ENCODE peak calls at places on chromosomes 3 and 15, in six cellular contexts. One of them, this sample, is unnamed.

GRCh38 chr3:37628711-37629301 is 232.9 kb upstream of the CTDSPL start:
- DNase-seq in aorta: no peak
- DNase-seq in AG04450: no peak
- DNase-seq in MM.1S: no peak
- DNase-seq in colonic mucosa: no peak
- DNase-seq in small intestine: no peak
- DNase-seq in this sample: peak; percentile 4

GRCh38 chr3:110301781-110302180 is 769.8 kb upstream of the NECTIN3 start:
- DNase-seq in aorta: no peak
- DNase-seq in AG04450: no peak
- DNase-seq in MM.1S: no peak
- DNase-seq in colonic mucosa: no peak
- DNase-seq in small intestine: no peak
- DNase-seq in this sample: no peak

GRCh38 chr3:76731471-76731870 is 308.4 kb upstream of the ROBO2 start:
- DNase-seq in aorta: no peak
- DNase-seq in AG04450: no peak
- DNase-seq in MM.1S: no peak
- DNase-seq in colonic mucosa: no peak
- DNase-seq in small intestine: no peak
- DNase-seq in this sample: no peak

GRCh38 chr3:52062499-52062898 is 6.1 kb upstream of the DUSP7 start:
- DNase-seq in aorta: peak; percentile 79
- DNase-seq in AG04450: peak; percentile 58
- DNase-seq in MM.1S: no peak
- DNase-seq in colonic mucosa: no peak
- DNase-seq in small intestine: no peak
- DNase-seq in this sample: peak; percentile 44

GRCh38 chr3:134699141-134699711 is 48.4 kb upstream of the KY start:
- DNase-seq in aorta: no peak
- DNase-seq in AG04450: no peak
- DNase-seq in MM.1S: no peak
- DNase-seq in colonic mucosa: no peak
- DNase-seq in small intestine: no peak
- DNase-seq in this sample: no peak

GRCh38 chr3:138833908-138834358 is 795 bp downstream of the PIK3CB start:
- DNase-seq in aorta: no peak
- DNase-seq in AG04450: no peak
- DNase-seq in MM.1S: no peak
- DNase-seq in colonic mucosa: no peak
- DNase-seq in small intestine: peak; percentile 31
- DNase-seq in this sample: peak; percentile 11

GRCh38 chr3:4550957-4551754 is 58.0 kb downstream of the ITPR1 start:
- DNase-seq in aorta: no peak
- DNase-seq in AG04450: no peak
- DNase-seq in MM.1S: no peak
- DNase-seq in colonic mucosa: peak; percentile 24
- DNase-seq in small intestine: no peak
- DNase-seq in this sample: no peak

GRCh38 chr15:80699981-80700380 is 4.9 kb downstream of the ABHD17C start:
- DNase-seq in aorta: no peak
- DNase-seq in AG04450: no peak
- DNase-seq in MM.1S: no peak
- DNase-seq in colonic mucosa: no peak
- DNase-seq in small intestine: no peak
- DNase-seq in this sample: no peak

GRCh38 chr15:35271371-35272043 is 186.4 kb upstream of the NANOGP8 start:
- DNase-seq in aorta: no peak
- DNase-seq in AG04450: no peak
- DNase-seq in MM.1S: no peak
- DNase-seq in colonic mucosa: no peak
- DNase-seq in small intestine: no peak
- DNase-seq in this sample: no peak

GRCh38 chr3:152197451-152197850 is 71.3 kb upstream of the MBNL1 start:
- DNase-seq in aorta: no peak
- DNase-seq in AG04450: no peak
- DNase-seq in MM.1S: peak; percentile 46
- DNase-seq in colonic mucosa: no peak
- DNase-seq in small intestine: no peak
- DNase-seq in this sample: no peak

GRCh38 chr3:61682671-61683408 is 121.5 kb downstream of the PTPRG start:
- DNase-seq in aorta: no peak
- DNase-seq in AG04450: no peak
- DNase-seq in MM.1S: no peak
- DNase-seq in colonic mucosa: no peak
- DNase-seq in small intestine: no peak
- DNase-seq in this sample: peak; percentile 14

GRCh38 chr15:45268135-45268534 is 16.1 kb downstream of the SLC28A2 start:
- DNase-seq in aorta: no peak
- DNase-seq in AG04450: no peak
- DNase-seq in MM.1S: no peak
- DNase-seq in colonic mucosa: peak; percentile 61
- DNase-seq in small intestine: peak; percentile 51
- DNase-seq in this sample: no peak

GRCh38 chr15:71202712-71203111 is 87.4 kb downstream of the THSD4 start:
- DNase-seq in aorta: no peak
- DNase-seq in AG04450: no peak
- DNase-seq in MM.1S: no peak
- DNase-seq in colonic mucosa: no peak
- DNase-seq in small intestine: peak; percentile 10
- DNase-seq in this sample: no peak

GRCh38 chr3:132984181-132984580 is 54.0 kb upstream of the TMEM108 start:
- DNase-seq in aorta: no peak
- DNase-seq in AG04450: no peak
- DNase-seq in MM.1S: no peak
- DNase-seq in colonic mucosa: no peak
- DNase-seq in small intestine: no peak
- DNase-seq in this sample: no peak

GRCh38 chr15:69403611-69404010 is 10.5 kb upstream of the KIF23 start:
- DNase-seq in aorta: no peak
- DNase-seq in AG04450: peak; percentile 72
- DNase-seq in MM.1S: no peak
- DNase-seq in colonic mucosa: no peak
- DNase-seq in small intestine: no peak
- DNase-seq in this sample: peak; percentile 66

GRCh38 chr15:68313501-68314390 is 36.2 kb downstream of the FEM1B start:
- DNase-seq in aorta: no peak
- DNase-seq in AG04450: no peak
- DNase-seq in MM.1S: no peak
- DNase-seq in colonic mucosa: no peak
- DNase-seq in small intestine: no peak
- DNase-seq in this sample: no peak

GRCh38 chr3:74613566-74613965 is 893 bp downstream of the CNTN3 start:
- DNase-seq in aorta: no peak
- DNase-seq in AG04450: no peak
- DNase-seq in MM.1S: no peak
- DNase-seq in colonic mucosa: peak; percentile 52
- DNase-seq in small intestine: peak; percentile 26
- DNase-seq in this sample: no peak

DNA sequence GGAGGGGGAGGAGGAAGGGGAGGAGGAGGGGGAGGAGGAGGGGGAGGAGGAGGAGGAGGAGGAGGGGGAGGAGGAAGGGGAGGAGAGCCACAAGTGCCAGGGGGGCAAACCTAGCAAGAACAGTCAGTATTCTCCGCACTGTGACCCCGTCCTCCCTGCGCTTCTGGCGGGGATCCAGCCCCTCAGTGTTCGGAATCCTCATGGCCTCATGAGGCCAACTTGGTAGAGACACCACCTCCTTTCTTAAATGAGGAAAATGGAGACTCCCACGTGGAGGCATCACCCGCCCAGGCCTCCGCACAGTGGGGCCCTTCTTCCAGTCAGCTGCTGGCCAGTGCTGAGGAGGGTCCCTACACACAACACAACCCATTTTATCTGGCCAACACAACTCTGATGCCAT is 163.4 kb downstream of the XXYLT1 start:
- DNase-seq in aorta: peak; percentile 36
- DNase-seq in AG04450: no peak
- DNase-seq in MM.1S: no peak
- DNase-seq in colonic mucosa: no peak
- DNase-seq in small intestine: no peak
- DNase-seq in this sample: no peak
- H3K9me3 ChIP-seq in aorta: no peaks in the 10 kb centered on the region
- H3K9me3 ChIP-seq in AG04450: peaks cover 3% of the 10 kb centered on the region
- H3K9me3 ChIP-seq in MM.1S: no peaks in the 10 kb centered on the region
- H3K9me3 ChIP-seq in colonic mucosa: no peaks in the 10 kb centered on the region
- H3K9me3 ChIP-seq in small intestine: no peaks in the 10 kb centered on the region
- H3K9me3 ChIP-seq in this sample: no peaks in the 10 kb centered on the region

DNA sequence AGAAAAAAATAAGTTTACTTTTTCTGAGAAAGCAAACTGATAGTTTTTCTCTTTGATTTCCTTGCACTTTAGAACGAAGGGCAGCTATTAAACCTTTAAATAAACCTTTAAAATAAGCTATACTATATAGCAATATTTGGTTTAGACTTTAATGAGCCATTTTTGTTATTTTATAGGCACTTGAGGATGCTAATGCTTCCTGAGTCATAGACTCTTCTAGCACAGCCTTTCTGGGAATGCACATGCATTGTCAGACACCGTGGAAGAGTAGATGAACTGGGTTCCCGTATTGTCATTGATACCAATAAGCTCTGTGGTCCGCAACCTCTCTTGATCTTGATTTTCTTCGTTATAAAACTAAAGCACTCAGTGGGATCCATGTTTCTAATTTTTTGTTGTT is 27.7 kb downstream of the CERS3 start:
- DNase-seq in aorta: no peak
- DNase-seq in AG04450: no peak
- DNase-seq in MM.1S: no peak
- DNase-seq in colonic mucosa: no peak
- DNase-seq in small intestine: no peak
- DNase-seq in this sample: no peak
- H3K4me3 ChIP-seq in aorta: no peak overlapping the region
- H3K4me3 ChIP-seq in AG04450: no peak overlapping the region
- H3K4me3 ChIP-seq in MM.1S: no peak overlapping the region
- H3K4me3 ChIP-seq in colonic mucosa: no peak overlapping the region
- H3K4me3 ChIP-seq in small intestine: no peak overlapping the region
- H3K4me3 ChIP-seq in this sample: no peak overlapping the region

GRCh38 chr3:13902648-13903238 is 22.9 kb upstream of the WNT7A start:
- DNase-seq in aorta: no peak
- DNase-seq in AG04450: no peak
- DNase-seq in MM.1S: no peak
- DNase-seq in colonic mucosa: no peak
- DNase-seq in small intestine: no peak
- DNase-seq in this sample: no peak

GRCh38 chr3:13896473-13897154 is 16.7 kb upstream of the WNT7A start:
- DNase-seq in aorta: no peak
- DNase-seq in AG04450: peak; percentile 20
- DNase-seq in MM.1S: peak; percentile 77
- DNase-seq in colonic mucosa: peak; percentile 70
- DNase-seq in small intestine: peak; percentile 85
- DNase-seq in this sample: peak; percentile 26

GRCh38 chr3:13901935-13902584 is 22.2 kb upstream of the WNT7A start:
- DNase-seq in aorta: no peak
- DNase-seq in AG04450: no peak
- DNase-seq in MM.1S: no peak
- DNase-seq in colonic mucosa: no peak
- DNase-seq in small intestine: no peak
- DNase-seq in this sample: no peak
- H3K9me3 ChIP-seq in aorta: peaks cover 11% of the 10 kb centered on the region
- H3K9me3 ChIP-seq in AG04450: peaks cover 13% of the 10 kb centered on the region
- H3K9me3 ChIP-seq in MM.1S: no peaks in the 10 kb centered on the region
- H3K9me3 ChIP-seq in colonic mucosa: no peaks in the 10 kb centered on the region
- H3K9me3 ChIP-seq in small intestine: peaks cover 3% of the 10 kb centered on the region
- H3K9me3 ChIP-seq in this sample: no peaks in the 10 kb centered on the region

GRCh38 chr15:91941871-91942270 is 88.4 kb downstream of the SLCO3A1 start:
- DNase-seq in aorta: no peak
- DNase-seq in AG04450: no peak
- DNase-seq in MM.1S: no peak
- DNase-seq in colonic mucosa: no peak
- DNase-seq in small intestine: no peak
- DNase-seq in this sample: no peak

GRCh38 chr15:91945385-91945784 is 91.9 kb downstream of the SLCO3A1 start:
- DNase-seq in aorta: no peak
- DNase-seq in AG04450: no peak
- DNase-seq in MM.1S: no peak
- DNase-seq in colonic mucosa: no peak
- DNase-seq in small intestine: no peak
- DNase-seq in this sample: no peak

GRCh38 chr15:91940466-91941381 is 87.2 kb downstream of the SLCO3A1 start:
- DNase-seq in aorta: no peak
- DNase-seq in AG04450: no peak
- DNase-seq in MM.1S: no peak
- DNase-seq in colonic mucosa: peak; percentile 60
- DNase-seq in small intestine: peak; percentile 29
- DNase-seq in this sample: no peak

GRCh38 chr15:91944334-91944733 is 90.8 kb downstream of the SLCO3A1 start:
- DNase-seq in aorta: no peak
- DNase-seq in AG04450: no peak
- DNase-seq in MM.1S: no peak
- DNase-seq in colonic mucosa: no peak
- DNase-seq in small intestine: no peak
- DNase-seq in this sample: no peak

DNA sequence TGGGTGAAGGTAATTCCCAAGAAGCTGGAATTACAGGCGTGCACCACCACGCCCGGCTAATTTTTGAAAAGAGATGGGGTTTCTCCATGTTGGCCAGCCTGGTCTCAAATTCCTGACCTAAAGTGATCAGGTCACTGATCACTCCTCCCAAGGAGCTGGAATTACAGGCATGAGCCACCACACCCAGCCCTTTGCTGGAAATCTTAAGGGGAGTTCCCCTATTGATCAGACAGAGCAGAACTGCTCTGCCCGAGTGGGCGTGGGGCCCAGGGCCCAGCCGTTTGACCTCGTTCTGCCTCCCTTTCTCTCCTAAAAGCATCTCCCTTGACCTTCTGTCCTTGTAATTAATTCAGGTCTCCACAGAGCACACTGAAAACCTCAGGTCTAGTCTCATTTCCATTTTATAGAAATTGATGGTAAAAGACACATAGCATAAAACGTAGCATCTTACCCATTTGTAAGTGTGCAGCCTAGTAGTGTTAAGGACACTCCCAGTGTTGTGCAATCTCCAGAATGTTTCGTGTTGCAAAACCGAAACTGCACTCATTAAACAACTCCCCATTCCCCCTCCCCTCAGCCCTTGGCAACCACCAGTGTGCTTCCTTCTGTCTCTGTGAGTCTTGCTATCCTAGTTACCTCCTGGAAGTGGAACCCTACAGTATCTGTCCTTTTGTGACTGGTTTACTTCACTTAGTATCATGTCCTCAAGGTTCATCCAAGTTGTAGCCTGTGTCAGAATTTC is 89.3 kb downstream of the SLCO3A1 start:
- DNase-seq in aorta: peak; percentile 91
- DNase-seq in AG04450: peak; percentile 72
- DNase-seq in MM.1S: peak; percentile 81
- DNase-seq in colonic mucosa: peak; percentile 91
- DNase-seq in small intestine: peak; percentile 88
- DNase-seq in this sample: no peak
- H3K4me3 ChIP-seq in aorta: no peak overlapping the region
- H3K4me3 ChIP-seq in AG04450: no peak overlapping the region
- H3K4me3 ChIP-seq in MM.1S: peak overlapping the region; percentile 31
- H3K4me3 ChIP-seq in colonic mucosa: no peak overlapping the region
- H3K4me3 ChIP-seq in small intestine: no peak overlapping the region
- H3K4me3 ChIP-seq in this sample: no peak overlapping the region

DNA sequence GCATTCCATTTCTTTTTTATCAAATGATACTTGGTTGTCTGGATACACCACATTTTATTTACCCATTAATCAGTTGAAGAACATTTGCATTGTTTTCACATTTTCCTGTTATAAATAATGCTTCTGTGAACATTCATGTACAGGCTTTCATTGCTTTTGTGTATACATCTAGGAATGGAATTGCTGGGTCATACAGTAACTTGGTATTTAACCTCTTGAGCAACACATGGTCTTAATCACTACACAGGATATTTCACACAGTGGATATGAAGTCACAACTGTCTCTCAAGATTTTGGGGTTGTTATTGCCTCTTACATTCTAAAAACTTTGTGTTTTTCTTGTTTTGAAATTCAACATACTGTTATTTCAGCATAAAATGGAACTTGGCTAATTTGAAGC is 48.2 kb downstream of the C3orf85 start:
- DNase-seq in aorta: no peak
- DNase-seq in AG04450: no peak
- DNase-seq in MM.1S: no peak
- DNase-seq in colonic mucosa: no peak
- DNase-seq in small intestine: no peak
- DNase-seq in this sample: no peak
- H3K9me3 ChIP-seq in aorta: no peaks in the 10 kb centered on the region
- H3K9me3 ChIP-seq in AG04450: no peaks in the 10 kb centered on the region
- H3K9me3 ChIP-seq in MM.1S: no peaks in the 10 kb centered on the region
- H3K9me3 ChIP-seq in colonic mucosa: no peaks in the 10 kb centered on the region
- H3K9me3 ChIP-seq in small intestine: no peaks in the 10 kb centered on the region
- H3K9me3 ChIP-seq in this sample: no peaks in the 10 kb centered on the region

This sample was measured in SJSA1.